ENCODE peak calls at places on chromosomes 2 and 18, in five cellular contexts. D is K562, O is PC-3, Z is fibroblast of lung, U is right lobe of liver. T is an unnamed sample.
A peak's percentile ranks its signal among the peaks of the same experiment; 100 is the strongest.

GRCh38 chr18:28365406-28365805 is 188.5 kb upstream of the CDH2 start:
- DNase-seq in Z (peak; percentile 69), D (no peak), U (no peak), O (peak; percentile 93), T (no peak)

GRCh38 chr18:35137632-35138031 is 96.4 kb downstream of the MAPRE2 start:
- DNase-seq in Z (no peak), O (no peak), U (no peak), D (peak; percentile 29), T (no peak)

GRCh38 chr2:55842009-55842408 is 81.6 kb downstream of the EFEMP1 start:
- DNase-seq in O (peak; percentile 82), U (no peak), D (no peak), Z (peak; percentile 33), T (no peak)

GRCh38 chr2:120748741-120749140 is 13.1 kb downstream of the GLI2 start:
- DNase-seq in O (no peak), D (no peak), Z (no peak), U (no peak), T (no peak)

GRCh38 chr2:222353998-222354397 is 55.2 kb upstream of the PAX3 start:
- DNase-seq in Z (no peak), D (no peak), O (no peak), U (no peak), T (no peak)

GRCh38 chr2:231925303-231926179 is 655 bp downstream of the NPPC start:
- DNase-seq in O (peak; percentile 74), Z (peak; percentile 77), D (peak; percentile 77), U (peak; percentile 86), T (peak; percentile 72)

GRCh38 chr2:20223345-20224190 is 1.4 kb downstream of the SDC1 start:
- DNase-seq in U (peak; percentile 80), D (peak; percentile 49), Z (peak; percentile 60), O (peak; percentile 54), T (peak; percentile 31)

GRCh38 chr18:25350561-25351201 is 1.3 kb downstream of the ZNF521 start:
- DNase-seq in O (no peak), U (no peak), D (no peak), Z (peak; percentile 62), T (peak; percentile 23)

GRCh38 chr2:134320930-134321329 is 67.1 kb downstream of the MGAT5 start:
- DNase-seq in D (no peak), U (no peak), Z (no peak), O (no peak), T (peak; percentile 34)

GRCh38 chr2:25312958-25313710 is 28.6 kb downstream of the DNMT3A start:
- DNase-seq in O (no peak), D (peak; percentile 44), Z (no peak), U (no peak), T (no peak)

GRCh38 chr18:59874166-59874565 is 25.6 kb upstream of the PMAIP1 start:
- DNase-seq in D (no peak), U (no peak), O (peak; percentile 74), Z (peak; percentile 94), T (no peak)

GRCh38 chr2:10433948-10434884 is 13.9 kb downstream of the ODC1 start:
- DNase-seq in Z (no peak), D (peak; percentile 48), O (no peak), U (no peak), T (no peak)

DNA sequence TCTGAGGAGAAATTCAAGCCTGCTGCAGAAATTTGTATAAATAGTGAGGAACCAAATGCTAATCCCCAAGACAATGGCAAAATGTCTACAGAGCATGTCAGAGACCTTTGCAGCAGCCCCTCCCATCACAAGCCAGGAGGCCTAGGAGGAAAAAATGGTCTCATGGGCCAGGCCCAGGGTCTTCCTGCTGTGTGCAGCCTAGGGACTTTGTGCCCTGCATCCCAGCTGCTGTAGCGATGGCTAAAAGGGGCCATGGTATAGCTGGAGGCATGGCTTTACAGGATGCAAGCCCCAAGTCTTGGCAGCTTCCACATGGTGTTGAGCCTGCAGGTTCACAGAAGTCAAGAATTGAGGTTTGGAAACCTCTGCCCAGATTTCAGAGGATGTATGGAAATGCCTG is 191.2 kb upstream of the BCL2L11 start:
- DNase-seq in Z (no peak), U (no peak), D (no peak), O (no peak), T (no peak)
- H3K9me3 ChIP-seq in Z (no peaks in the 10 kb centered on the region), U (no peaks in the 10 kb centered on the region), D (no peaks in the 10 kb centered on the region), O (peaks cover 5% of the 10 kb centered on the region), T (peaks cover 8% of the 10 kb centered on the region)

DNA sequence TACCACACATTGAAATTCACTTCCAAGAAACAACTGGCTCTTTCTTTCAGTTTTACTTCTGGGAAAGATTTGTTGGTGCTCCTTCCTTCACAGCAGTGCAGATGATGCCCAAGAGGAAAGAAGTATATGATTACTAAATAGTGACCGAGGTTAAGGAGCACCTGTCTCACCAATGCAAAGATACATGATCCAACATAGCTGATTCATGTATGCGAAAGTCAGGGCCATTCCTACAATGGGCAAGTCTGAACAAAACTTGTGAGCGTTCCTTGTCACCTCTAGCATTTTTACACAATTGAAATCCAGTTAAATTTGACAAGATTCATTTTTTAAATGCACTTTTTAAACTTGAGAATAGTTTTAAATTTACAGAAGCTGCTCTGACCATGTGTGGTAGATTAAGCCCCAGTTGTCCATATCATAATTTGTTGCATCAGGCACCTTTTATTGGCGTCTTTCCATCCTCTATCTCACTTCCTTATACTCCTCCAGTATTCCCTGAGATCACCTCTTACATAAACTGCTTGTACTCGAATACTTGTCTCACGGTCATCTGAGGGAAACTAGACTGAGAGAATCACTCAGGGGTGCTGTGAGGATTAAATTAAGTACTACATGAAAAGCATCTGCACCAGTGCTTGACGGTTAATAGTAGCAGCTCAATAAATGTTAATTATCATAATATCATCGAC is 438.8 kb upstream of the CDH20 start:
- DNase-seq in Z (peak; percentile 14), O (peak; percentile 7), D (no peak), U (no peak), T (no peak)
- H3K27ac ChIP-seq in Z (no peak overlapping the region), O (peak overlapping the region; percentile 85), D (no peak overlapping the region), U (no peak overlapping the region), T (no peak overlapping the region)

GRCh38 chr18:75205760-75206109 is 3.2 kb downstream of the PTGR3 start:
- DNase-seq in D (peak; percentile 16), Z (no peak), O (no peak), U (no peak), T (no peak)
- H3K27me3 ChIP-seq in D (no peaks in the 10 kb centered on the region), Z (no peaks in the 10 kb centered on the region), O (no peaks in the 10 kb centered on the region), U (no peaks in the 10 kb centered on the region), T (no peaks in the 10 kb centered on the region)

DNA sequence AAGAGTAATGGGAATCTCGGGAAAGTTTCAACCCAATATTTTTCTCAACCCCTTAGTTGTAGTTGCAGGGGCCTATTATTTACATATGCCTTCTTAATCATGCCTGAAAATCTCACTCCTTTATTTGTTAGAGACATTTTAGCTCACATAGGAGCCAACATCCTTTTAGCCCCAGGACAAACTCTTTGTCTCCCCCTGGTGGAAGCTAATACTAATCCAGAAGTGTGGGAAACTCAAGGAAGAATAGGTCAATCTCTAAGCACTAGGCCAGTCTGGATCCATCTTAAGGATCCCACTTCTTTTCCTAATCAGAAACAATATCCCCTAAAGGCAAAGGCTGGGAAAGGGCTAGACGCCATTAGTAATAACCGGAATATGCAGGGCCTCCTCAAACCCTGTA is 550.9 kb upstream of the PKDCC start:
- DNase-seq in Z (no peak), U (no peak), D (peak; percentile 13), O (peak; percentile 2), T (no peak)
- H3K9me3 ChIP-seq in Z (no peaks in the 10 kb centered on the region), U (no peaks in the 10 kb centered on the region), D (peaks cover 4% of the 10 kb centered on the region), O (peaks cover 46% of the 10 kb centered on the region), T (no peaks in the 10 kb centered on the region)

GRCh38 chr2:167646557-167646956 is 600.8 kb downstream of the STK39 start:
- DNase-seq in Z (no peak), O (no peak), U (no peak), D (no peak), T (no peak)

GRCh38 chr2:167652401-167652800 is 595.0 kb downstream of the STK39 start:
- DNase-seq in D (no peak), U (no peak), Z (peak; percentile 80), O (no peak), T (no peak)

GRCh38 chr2:167653131-167653530 is 594.3 kb downstream of the STK39 start:
- DNase-seq in D (no peak), U (no peak), O (no peak), Z (peak; percentile 53), T (no peak)

DNA sequence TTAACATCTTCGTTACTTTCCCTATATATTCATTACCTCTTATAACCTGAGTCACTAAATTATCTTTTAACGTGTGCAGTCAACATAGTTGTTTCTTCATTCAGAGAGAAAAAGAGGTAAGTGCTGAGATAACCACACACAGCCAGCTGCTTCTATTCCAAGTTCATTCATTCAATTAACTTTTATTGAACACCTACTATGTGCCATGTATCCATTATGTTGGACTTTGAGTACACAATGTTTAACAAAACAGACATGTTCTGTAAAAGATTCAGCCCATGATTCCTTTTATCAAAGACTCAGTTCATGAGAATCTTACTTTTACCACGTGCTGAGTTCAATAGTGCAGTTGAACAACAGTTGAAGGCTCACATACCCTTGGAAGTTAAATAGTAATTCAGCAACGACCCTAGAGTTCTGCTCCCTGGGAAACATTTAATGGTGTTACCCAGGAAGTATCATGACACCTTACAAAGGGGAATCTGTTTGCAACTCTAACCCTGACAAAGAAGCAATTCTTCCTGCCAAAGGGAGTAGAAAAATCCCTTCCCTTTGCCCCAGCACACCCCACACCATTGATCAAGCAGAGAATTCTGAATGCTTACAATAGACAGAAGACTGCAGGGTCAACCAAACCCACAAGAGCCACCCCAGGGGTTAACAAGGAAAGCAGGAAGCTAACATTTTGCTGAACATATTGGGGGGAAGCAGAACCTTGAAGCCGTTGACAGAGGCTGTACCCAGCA is 595.8 kb downstream of the STK39 start:
- DNase-seq in D (no peak), O (no peak), Z (no peak), U (no peak), T (no peak)
- H3K27ac ChIP-seq in D (no peak overlapping the region), O (no peak overlapping the region), Z (no peak overlapping the region), U (no peak overlapping the region), T (no peak overlapping the region)

GRCh38 chr2:44949329-44950151 is 8.0 kb downstream of the SIX3 start:
- DNase-seq in O (no peak), D (no peak), U (peak; percentile 50), Z (peak; percentile 81), T (no peak)
- H3K27me3 ChIP-seq in O (no peaks in the 10 kb centered on the region), D (peaks cover 87% of the 10 kb centered on the region), U (peaks cover 8% of the 10 kb centered on the region), Z (peaks cover 75% of the 10 kb centered on the region), T (no peaks in the 10 kb centered on the region)

GRCh38 chr18:46866524-46866923 is 50.8 kb downstream of the PIAS2 start:
- DNase-seq in U (no peak), O (no peak), D (no peak), Z (no peak), T (no peak)
- H3K9me3 ChIP-seq in U (no peaks in the 10 kb centered on the region), O (no peaks in the 10 kb centered on the region), D (peaks cover 8% of the 10 kb centered on the region), Z (no peaks in the 10 kb centered on the region), T (peaks cover 10% of the 10 kb centered on the region)

T was measured in naive thymus-derived CD4-positive, alpha-beta T cell.